ENCODE peak calls at places on chromosomes 2 and 18, in five cellular contexts. M is brain microvascular endothelial cell, P is mammary epithelial cell, F is cardiac muscle cell, T is GM06990. Y is an unnamed sample. For H3K36me3, the result is how much of the 10 kb centered on the place peaks cover.

GRCh38 chr18:23689031-23689615 is at the start of gene LAMA3:
- DNase-seq in P (peak), T (peak), M (no peak), F (peak), Y (peak)

GRCh38 chr18:46324087-46324486 is 219.9 kb downstream of the HAUS1 start:
- DNase-seq in M (no peak), F (no peak), T (no peak), P (no peak), Y (no peak)

GRCh38 chr2:100703213-100703612 is 116.7 kb upstream of the NPAS2 start:
- DNase-seq in P (no peak), T (no peak), M (no peak), F (no peak), Y (no peak)

GRCh38 chr2:32945286-32945685 is 1.5 kb upstream of the LTBP1 start:
- DNase-seq in M (no peak), T (no peak), P (no peak), F (no peak), Y (no peak)

GRCh38 chr2:128445533-128445900 is 126.8 kb upstream of the HS6ST1 start:
- DNase-seq in F (no peak), M (no peak), T (no peak), P (no peak), Y (no peak)

GRCh38 chr2:223576873-223577272 is 25.3 kb downstream of the SCG2 start:
- DNase-seq in M (peak), T (no peak), F (no peak), P (peak), Y (peak)

GRCh38 chr2:15800489-15801329 is 139.6 kb upstream of the MYCN start:
- DNase-seq in T (no peak), P (no peak), M (no peak), F (peak), Y (no peak)

GRCh38 chr2:109453596-109453995 is 160.2 kb downstream of the SEPTIN10 start:
- DNase-seq in F (no peak), P (no peak), T (no peak), M (no peak), Y (no peak)

GRCh38 chr2:127194447-127194846 is 25.7 kb downstream of the CYP27C1 start:
- DNase-seq in F (no peak), P (no peak), T (no peak), M (no peak), Y (no peak)

GRCh38 chr2:238138331-238139102 is at the start of gene KLHL30:
- DNase-seq in F (peak), T (no peak), M (no peak), P (no peak), Y (no peak)
- H3K4me3 ChIP-seq in F (peak), T (no peak), M (no peak), P (no peak), Y (no peak)

GRCh38 chr2:156933580-156934225 is 323.8 kb upstream of the GALNT5 start:
- DNase-seq in P (peak), F (no peak), T (no peak), M (no peak), Y (no peak)

GRCh38 chr2:156935611-156936010 is 321.9 kb upstream of the GALNT5 start:
- DNase-seq in T (no peak), F (no peak), M (no peak), P (peak), Y (peak)

DNA sequence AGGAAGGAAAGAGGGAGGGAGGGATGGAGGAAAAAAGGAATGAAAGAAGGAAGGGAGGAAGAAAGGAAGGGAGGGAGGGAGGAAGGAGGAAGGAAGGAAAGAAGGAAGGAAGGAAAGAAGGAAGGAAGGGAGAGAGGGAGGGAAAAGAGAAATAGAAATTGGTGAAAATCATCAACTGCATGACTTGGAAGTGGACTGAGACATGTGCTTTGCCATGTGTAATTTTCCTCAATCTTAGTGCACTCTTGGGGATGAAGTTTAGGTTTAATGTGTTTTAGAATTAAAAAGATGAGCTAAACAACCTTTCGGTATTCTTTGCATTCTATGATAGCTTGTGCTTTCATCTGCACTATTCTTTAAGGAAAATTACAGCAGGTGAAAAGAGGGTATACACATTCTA is 320.1 kb upstream of the GALNT5 start:
- DNase-seq in P (no peak), F (no peak), M (no peak), T (no peak), Y (no peak)
- H3K36me3 ChIP-seq in P (under half), F (under half), M (under half), T (under half), Y (under half)

GRCh38 chr2:11778923-11779757 is 32.7 kb downstream of the LPIN1 start:
- DNase-seq in T (peak), P (peak), M (peak), F (peak), Y (peak)
- H3K4me3 ChIP-seq in T (no peak), P (no peak), M (no peak), F (no peak), Y (no peak)

GRCh38 chr2:26298638-26299393 is 47.1 kb upstream of the SELENOI start:
- DNase-seq in M (peak), F (peak), T (peak), P (peak), Y (peak)

GRCh38 chr2:26299488-26300092 is 46.4 kb upstream of the SELENOI start:
- DNase-seq in F (peak), M (peak), P (peak), T (no peak), Y (peak)

GRCh38 chr2:26300234-26300641 is 45.7 kb upstream of the SELENOI start:
- DNase-seq in T (no peak), P (peak), M (peak), F (no peak), Y (no peak)

GRCh38 chr2:26305575-26305974 is 40.4 kb upstream of the SELENOI start:
- DNase-seq in F (no peak), M (no peak), T (no peak), P (no peak), Y (no peak)

GRCh38 chr2:26302846-26303245 is 43.1 kb upstream of the SELENOI start:
- DNase-seq in T (no peak), F (no peak), P (peak), M (no peak), Y (peak)
- H3K36me3 ChIP-seq in T (under half), F (under half), P (under half), M (under half), Y (under half)

GRCh38 chr2:41662461-41662860 is 385.4 kb upstream of the PKDCC start:
- DNase-seq in F (no peak), M (no peak), T (no peak), P (no peak), Y (no peak)
- H3K4me3 ChIP-seq in F (no peak), M (no peak), T (no peak), P (no peak), Y (no peak)

GRCh38 chr2:46996300-46996843 is 80.8 kb upstream of the MCFD2 start:
- DNase-seq in F (no peak), T (no peak), M (no peak), P (no peak), Y (no peak)
- H3K36me3 ChIP-seq in F (under half), T (under half), M (half or more), P (under half), Y (under half)

DNA sequence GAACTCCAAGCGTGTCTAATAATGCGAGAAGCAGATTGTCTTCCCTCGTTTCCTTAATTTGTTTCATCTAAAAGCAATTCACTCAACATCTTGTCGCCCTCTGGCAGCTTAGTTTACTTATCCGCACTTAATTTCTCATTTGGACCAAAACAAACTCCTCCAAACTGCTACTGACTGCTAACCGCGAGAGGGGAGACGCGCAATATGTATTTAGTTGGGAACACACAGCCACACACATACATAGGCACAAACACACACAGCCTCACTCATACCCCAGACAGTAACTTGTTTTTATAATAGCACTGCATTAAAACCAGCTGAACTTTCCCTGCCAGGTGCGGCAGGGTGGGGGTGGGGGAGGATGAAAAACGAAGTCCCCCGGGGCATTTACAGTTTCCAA is 2.6 kb downstream of the ERBB4 start:
- DNase-seq in T (no peak), P (no peak), M (no peak), F (no peak), Y (no peak)
- H3K4me3 ChIP-seq in T (no peak), P (no peak), M (peak), F (peak), Y (no peak)

GRCh38 chr2:170967553-170967952 is 38.5 kb downstream of the GORASP2 start:
- DNase-seq in F (no peak), M (no peak), T (no peak), P (no peak), Y (no peak)

GRCh38 chr2:170968205-170969003 is 39.4 kb downstream of the GORASP2 start:
- DNase-seq in T (no peak), F (no peak), M (no peak), P (no peak), Y (no peak)

GRCh38 chr2:170966648-170967396 is 37.8 kb downstream of the GORASP2 start:
- DNase-seq in M (no peak), P (no peak), T (no peak), F (peak), Y (peak)

GRCh38 chr2:170965446-170966225 is 36.6 kb downstream of the GORASP2 start:
- DNase-seq in P (peak), M (peak), T (no peak), F (no peak), Y (no peak)

DNA sequence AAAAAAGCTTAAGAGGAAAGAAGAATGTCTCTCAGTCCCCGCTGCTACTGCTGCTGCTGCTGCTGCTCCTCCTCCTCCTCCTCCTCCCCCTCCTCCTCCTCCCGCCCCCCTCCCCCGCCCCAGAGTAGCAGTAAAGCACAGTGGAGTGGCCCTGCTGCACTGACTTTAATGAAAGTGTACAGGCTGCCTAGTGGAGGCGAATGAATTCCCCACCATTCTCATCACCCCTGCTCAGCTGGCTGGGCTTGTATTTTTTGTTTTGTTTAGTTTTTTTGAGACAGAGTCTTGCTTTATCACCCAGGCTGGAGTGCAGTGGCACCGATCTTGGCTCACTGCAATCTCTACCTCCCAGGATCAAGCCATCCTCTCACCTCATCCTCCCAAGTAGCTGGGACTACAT is 34.3 kb downstream of the GORASP2 start:
- DNase-seq in P (no peak), M (no peak), F (no peak), T (no peak), Y (no peak)
- H3K36me3 ChIP-seq in P (under half), M (half or more), F (half or more), T (under half), Y (half or more)

GRCh38 chr18:49621851-49622351 is 60.0 kb downstream of the LIPG start:
- DNase-seq in M (no peak), P (no peak), F (no peak), T (no peak), Y (no peak)
- H3K4me3 ChIP-seq in M (no peak), P (no peak), F (no peak), T (no peak), Y (no peak)